ENCODE peak calls at places on chromosomes 2 and 18, in five cellular contexts. L is gastrocnemius medialis, V is neural progenitor cell, C is lower leg skin, W is epithelial cell of esophagus. G is an unnamed sample.

GRCh38 chr18:37414816-37415215 is 150.8 kb downstream of the CELF4 start:
- DNase-seq in C (no peak), V (no peak), W (no peak), L (no peak), G (no peak)

GRCh38 chr18:63378919-63379638 is 12.1 kb upstream of the KDSR start:
- DNase-seq in V (no peak), W (no peak), C (no peak), L (no peak), G (no peak)

GRCh38 chr2:223993634-223994232 is 36.5 kb downstream of the MRPL44 start:
- DNase-seq in W (peak), V (peak), C (peak), L (no peak), G (no peak)

GRCh38 chr2:121155502-121156056 is 129.4 kb downstream of the TFCP2L1 start:
- DNase-seq in W (no peak), C (peak), V (no peak), L (no peak), G (peak)

GRCh38 chr2:108949316-108950299 is 39.4 kb downstream of the EDAR start:
- DNase-seq in C (no peak), L (no peak), W (no peak), V (no peak), G (no peak)

GRCh38 chr18:33270297-33270696 is 170.2 kb downstream of the CCDC178 start:
- DNase-seq in W (no peak), L (no peak), V (no peak), C (no peak), G (no peak)

GRCh38 chr2:191618046-191618788 is 59.7 kb upstream of the NABP1 start:
- DNase-seq in W (no peak), C (no peak), V (no peak), L (no peak), G (no peak)

GRCh38 chr18:32110005-32110404 is 18.3 kb downstream of the RNF138 start:
- DNase-seq in W (no peak), C (no peak), L (no peak), V (no peak), G (no peak)

GRCh38 chr2:96547203-96547641 is 10.7 kb downstream of the ARID5A start:
- DNase-seq in W (no peak), C (no peak), V (no peak), L (no peak), G (peak)

GRCh38 chr18:62802523-62802922 is 87.2 kb downstream of the PHLPP1 start:
- DNase-seq in W (peak), L (no peak), C (no peak), V (no peak), G (no peak)

GRCh38 chr2:18378020-18378653 is 182.3 kb downstream of the RDH14 start:
- DNase-seq in L (no peak), C (no peak), W (peak), V (peak), G (no peak)

GRCh38 chr2:201049455-201049854 is 22.0 kb downstream of the HYCC2 start:
- DNase-seq in W (no peak), V (no peak), C (no peak), L (no peak), G (no peak)

GRCh38 chr2:73451263-73451972 is 65.8 kb downstream of the ALMS1 start:
- DNase-seq in L (no peak), V (no peak), C (no peak), W (no peak), G (no peak)

GRCh38 chr2:119678021-119678656 is 862 bp upstream of the TMEM177 start:
- DNase-seq in L (no peak), W (no peak), V (no peak), C (no peak), G (peak)

GRCh38 chr2:102100371-102101096 is 42.0 kb upstream of the IL1R1 start:
- DNase-seq in L (no peak), C (no peak), V (no peak), W (peak), G (no peak)

GRCh38 chr2:46150445-46150970 is 146.7 kb upstream of the EPAS1 start:
- DNase-seq in L (no peak), V (no peak), W (no peak), C (no peak), G (no peak)
- H3K4me3 ChIP-seq in L (no peak), V (no peak), W (no peak), C (no peak), G (peak)

GRCh38 chr2:85248741-85249524 is 78.9 kb downstream of the TGOLN2 start:
- DNase-seq in L (peak), V (peak), C (peak), W (peak), G (no peak)
- H3K4me3 ChIP-seq in L (no peak), V (no peak), C (no peak), W (no peak), G (peak)

GRCh38 chr2:110677530-110678456 is at the start of gene BUB1:
- DNase-seq in V (peak), C (peak), W (peak), L (peak), G (peak)

GRCh38 chr2:110677080-110677479 is 783 bp downstream of the BUB1 start:
- DNase-seq in C (no peak), V (no peak), L (no peak), W (no peak), G (no peak)

GRCh38 chr2:110673201-110673600 is 4.7 kb downstream of the BUB1 start:
- DNase-seq in W (no peak), L (no peak), C (no peak), V (no peak), G (no peak)

GRCh38 chr2:110674620-110675555 is 3.0 kb downstream of the BUB1 start:
- DNase-seq in C (no peak), L (no peak), V (no peak), W (peak), G (no peak)

DNA sequence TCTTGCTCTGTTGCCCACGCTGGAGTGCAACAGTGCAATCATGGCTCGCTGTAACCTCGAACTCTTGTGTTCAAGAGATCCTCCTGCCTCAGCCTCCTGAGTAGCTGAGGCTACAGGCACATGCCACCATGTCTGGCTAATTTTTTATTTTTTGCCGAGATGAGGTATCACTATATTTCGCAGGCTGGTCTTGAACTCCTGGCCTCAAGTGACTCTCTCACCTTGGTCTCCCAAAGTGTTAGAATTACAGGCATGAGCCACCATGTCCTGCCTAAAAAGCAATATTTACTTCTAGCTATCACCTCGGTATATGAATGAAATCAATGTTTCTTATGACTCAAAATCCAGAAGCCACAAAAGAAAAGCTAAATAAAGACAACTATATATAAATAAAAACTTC is 2.2 kb downstream of the BUB1 start:
- DNase-seq in V (no peak), C (no peak), W (no peak), L (no peak), G (no peak)
- H3K4me3 ChIP-seq in V (peak), C (no peak), W (no peak), L (no peak), G (no peak)

GRCh38 chr2:84649487-84650142 is 133.3 kb downstream of the DNAH6 start:
- DNase-seq in C (no peak), W (no peak), L (no peak), V (no peak), G (no peak)
- H3K4me3 ChIP-seq in C (no peak), W (no peak), L (no peak), V (no peak), G (no peak)

GRCh38 chr2:217844696-217845095 is 158.1 kb downstream of the TNS1 start:
- DNase-seq in W (no peak), L (no peak), V (no peak), C (no peak), G (no peak)
- H3K4me3 ChIP-seq in W (no peak), L (no peak), V (no peak), C (no peak), G (no peak)

DNA sequence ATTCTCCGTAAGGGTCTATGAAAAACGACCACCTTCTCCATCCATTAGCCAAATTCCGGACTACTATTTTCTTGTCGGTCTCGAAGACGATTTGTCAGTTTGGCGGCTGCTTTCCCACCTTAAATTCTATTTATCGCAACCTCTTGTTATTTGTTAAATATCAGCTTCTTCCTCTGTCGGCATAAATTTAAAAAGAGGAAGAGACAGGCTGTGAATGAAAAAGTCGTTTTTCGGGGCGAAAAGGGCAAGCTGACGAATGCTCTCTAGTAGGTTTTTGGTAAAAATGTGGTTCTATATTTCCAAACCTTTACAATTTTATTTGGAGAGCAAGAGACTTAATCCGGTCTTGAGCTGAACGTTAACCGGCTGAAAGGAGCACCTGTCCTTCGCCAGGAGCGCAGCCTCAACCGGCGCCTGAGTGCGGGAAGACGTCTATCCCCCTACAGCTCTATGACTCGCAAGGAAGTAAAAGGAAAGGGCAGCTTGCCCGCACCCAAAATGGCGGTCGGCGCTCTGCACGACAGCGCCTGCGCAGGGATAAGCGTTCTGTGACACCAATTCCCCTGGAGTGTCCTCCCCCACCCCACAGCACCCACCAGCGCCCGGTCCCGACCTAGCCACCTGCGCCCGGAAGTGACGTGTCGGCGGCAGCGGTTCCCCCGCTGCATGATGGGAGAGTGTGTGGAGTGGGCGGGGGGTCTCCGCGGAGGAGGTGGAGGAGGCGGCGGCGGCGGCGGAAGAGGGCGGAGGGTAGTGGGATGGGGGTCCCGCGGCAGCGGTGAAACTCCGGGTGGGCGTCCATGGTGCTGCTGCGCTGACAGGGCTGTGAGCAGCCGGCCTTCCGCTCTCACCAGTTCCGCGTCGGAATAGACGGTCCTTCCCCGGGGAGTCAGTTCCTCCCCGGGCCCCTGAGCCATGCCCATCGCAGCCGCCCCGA is at the start of gene AFTPH:
- DNase-seq in V (peak), W (peak), C (peak), L (peak), G (peak)
- H3K4me3 ChIP-seq in V (peak), W (peak), C (peak), L (peak), G (peak)

DNA sequence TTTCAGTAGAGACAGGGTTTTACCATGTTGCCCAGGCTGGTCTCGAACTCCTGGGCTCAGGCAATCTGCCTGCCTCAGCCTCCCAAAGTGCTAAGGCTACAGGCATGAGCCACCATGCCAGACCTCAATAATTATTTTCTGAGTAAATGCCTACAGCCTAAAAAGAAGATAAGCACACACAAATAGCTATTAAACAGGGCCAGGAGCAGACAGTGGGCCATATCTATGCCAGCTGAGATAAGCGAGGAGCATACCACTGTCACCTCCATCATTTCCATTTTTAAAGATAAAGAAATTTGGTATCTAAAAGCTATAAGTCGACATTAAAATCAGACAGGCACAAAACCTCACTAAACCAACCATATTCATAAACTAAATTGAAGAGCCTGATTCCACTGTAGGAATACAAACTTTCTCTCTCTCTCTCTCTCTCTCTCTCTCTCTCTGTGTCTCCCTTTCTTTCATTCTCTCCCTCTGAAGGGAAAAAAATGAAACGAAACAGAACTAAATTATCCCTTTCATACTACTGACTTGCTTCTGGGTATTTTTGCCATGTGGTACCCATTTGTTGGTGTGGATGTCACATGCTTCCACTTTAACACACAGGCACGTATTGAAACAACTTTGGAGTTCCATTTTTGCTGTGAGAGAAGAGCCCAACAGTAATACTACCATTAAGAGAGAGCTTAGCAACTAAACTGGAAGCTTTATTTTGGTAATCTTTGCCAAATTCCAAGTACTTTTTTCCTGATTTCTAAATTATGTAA is 51.0 kb downstream of the FARSB start:
- DNase-seq in V (no peak), W (no peak), L (no peak), C (no peak), G (no peak)
- H3K4me3 ChIP-seq in V (no peak), W (no peak), L (no peak), C (no peak), G (no peak)

GRCh38 chr2:65396348-65397026 is 35.9 kb downstream of the SPRED2 start:
- DNase-seq in V (no peak), W (peak), L (no peak), C (no peak), G (no peak)
- H3K4me3 ChIP-seq in V (no peak), W (no peak), L (no peak), C (no peak), G (peak)

DNA sequence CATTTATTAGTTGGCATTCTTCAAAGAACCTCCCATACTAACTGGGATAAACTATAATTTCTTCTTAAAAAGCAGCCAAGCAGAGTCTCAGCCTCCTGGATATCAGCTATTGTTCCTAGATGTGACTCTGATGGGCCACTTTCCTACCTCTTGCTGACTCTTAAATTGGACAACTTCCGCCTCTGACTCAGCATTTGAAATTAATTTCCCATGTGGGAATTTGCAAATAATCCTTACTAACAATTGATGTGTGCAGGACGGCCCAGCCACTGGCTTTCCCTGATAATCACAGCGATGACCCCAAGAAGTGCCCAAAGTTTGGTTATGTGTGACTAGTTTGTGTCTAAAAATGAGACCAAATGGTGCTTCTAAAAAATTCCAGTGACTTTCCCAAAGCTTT is 5.6 kb upstream of the REV1 start:
- DNase-seq in C (no peak), L (no peak), V (no peak), W (no peak), G (no peak)
- H3K4me3 ChIP-seq in C (no peak), L (no peak), V (no peak), W (no peak), G (no peak)

G was measured in coronary artery.